ENCODE peak calls at places on chromosome 12, in seven cellular contexts. T is kidney tubule cell; V is activated T-cell treated with anti-CD3 and anti-CD28 coated beads for 24 hours; W is natural killer cell; C is NCI-H1105 treated with DMSO at 0.1 percent for 48 hours; G is activated CD4-positive, alpha-beta T cell treated with anti-CD3 and anti-CD28 coated beads for 4 hours; J is dermis blood vessel endothelial cell. L is an unnamed sample.

GRCh38 chr12:24087294-24087693 is 137.8 kb upstream of the SOX5 start:
- DNase-seq in T (no peak), V (no peak), W (no peak), C (no peak), G (no peak), J (no peak), L (no peak)

GRCh38 chr12:90327783-90328743 is 619.4 kb upstream of the ATP2B1 start:
- DNase-seq in T (no peak), V (no peak), W (no peak), C (no peak), G (no peak), J (peak; percentile 88), L (no peak)

GRCh38 chr12:51971679-51972423 is 20.4 kb downstream of the ACVR1B start:
- DNase-seq in T (peak; percentile 36), V (no peak), W (no peak), C (no peak), G (no peak), J (peak; percentile 36), L (no peak)

GRCh38 chr12:12628013-12628412 is 16.3 kb downstream of the CREBL2 start:
- DNase-seq in T (no peak), V (no peak), W (no peak), C (no peak), G (no peak), J (no peak), L (no peak)

GRCh38 chr12:110790301-110790700 is 47.6 kb upstream of the PPP1CC start:
- DNase-seq in T (no peak), V (no peak), W (no peak), C (no peak), G (no peak), J (no peak), L (no peak)

GRCh38 chr12:68587448-68587873 is 23.2 kb upstream of the RAP1B start:
- DNase-seq in T (peak; percentile 55), V (peak; percentile 29), W (peak; percentile 22), C (no peak), G (peak; percentile 12), J (no peak), L (peak; percentile 70)

GRCh38 chr12:75481013-75481705 is 604 bp downstream of the GLIPR1 start:
- DNase-seq in T (peak; percentile 22), V (no peak), W (no peak), C (no peak), G (no peak), J (no peak), L (no peak)

GRCh38 chr12:132761032-132761910 is at the start of gene ANKLE2:
- DNase-seq in T (peak; percentile 65), V (peak; percentile 57), W (peak; percentile 47), C (peak; percentile 17), G (peak; percentile 72), J (peak; percentile 70), L (peak; percentile 83)

GRCh38 chr12:113477171-113477841 is 5.6 kb upstream of the LHX5 start:
- DNase-seq in T (no peak), V (no peak), W (no peak), C (no peak), G (no peak), J (no peak), L (no peak)

GRCh38 chr12:27572486-27573255 is 48.7 kb downstream of the PPFIBP1 start:
- DNase-seq in T (no peak), V (no peak), W (no peak), C (no peak), G (no peak), J (no peak), L (no peak)

GRCh38 chr12:18861287-18861858 is 123.5 kb downstream of the CAPZA3 start:
- DNase-seq in T (peak; percentile 37), V (no peak), W (no peak), C (peak; percentile 55), G (no peak), J (peak; percentile 60), L (no peak)

GRCh38 chr12:66879392-66879791 is 200.5 kb upstream of the GRIP1 start:
- DNase-seq in T (no peak), V (no peak), W (no peak), C (no peak), G (no peak), J (no peak), L (no peak)

GRCh38 chr12:119180380-119181040 is 1.8 kb downstream of the HSPB8 start:
- DNase-seq in T (peak; percentile 60), V (no peak), W (no peak), C (no peak), G (no peak), J (peak; percentile 51), L (no peak)

GRCh38 chr12:38282886-38283285 is 33.7 kb upstream of the ALG10B start:
- DNase-seq in T (peak; percentile 95), V (no peak), W (no peak), C (no peak), G (no peak), J (peak; percentile 2), L (no peak)

GRCh38 chr12:65868133-65868705 is 43.9 kb downstream of the HMGA2 start:
- DNase-seq in T (no peak), V (no peak), W (no peak), C (no peak), G (no peak), J (peak; percentile 79), L (no peak)

GRCh38 chr12:117439531-117440001 is 78.1 kb upstream of the NOS1 start:
- DNase-seq in T (no peak), V (no peak), W (no peak), C (no peak), G (no peak), J (no peak), L (no peak)

GRCh38 chr12:91424506-91424905 is 241.9 kb upstream of the DCN start:
- DNase-seq in T (no peak), V (no peak), W (no peak), C (no peak), G (no peak), J (no peak), L (no peak)

GRCh38 chr12:50088577-50089335 is 3.6 kb downstream of the SMARCD1 start:
- DNase-seq in T (peak; percentile 71), V (peak; percentile 56), W (no peak), C (peak; percentile 60), G (peak; percentile 53), J (peak; percentile 69), L (peak; percentile 78)

L was measured in activated CD8-positive, alpha-beta T cell treated with anti-CD3 and anti-CD28 coated beads, Interleukin-2, amount 10 ng/mL, durations not matched to agents 7 days and 5 days.